ENCODE peak calls at places on chromosomes 1 and 21, in four cellular contexts. J is neural progenitor cell, S is heart left ventricle, Y is left ventricle myocardium inferior. U is an unnamed sample.

GRCh38 chr1:151995774-151996173 is 2.1 kb upstream of the S100A10 start:
- DNase-seq in S (no peak), Y (no peak), J (no peak), U (no peak)

GRCh38 chr21:33884361-33885157 is 31.0 kb downstream of the ATP5PO start:
- DNase-seq in Y (no peak), S (no peak), J (no peak), U (no peak)

GRCh38 chr1:236795757-236796719 is 946 bp downstream of the MTR start:
- DNase-seq in Y (no peak), S (no peak), J (peak), U (no peak)

GRCh38 chr1:167616521-167616920 is 13.5 kb upstream of the RCSD1 start:
- DNase-seq in S (no peak), Y (no peak), J (no peak), U (no peak)

GRCh38 chr1:107935396-107936064 is 29.4 kb downstream of the VAV3 start:
- DNase-seq in J (no peak), S (no peak), Y (no peak), U (no peak)

GRCh38 chr1:36352141-36352909 is 28.9 kb upstream of the EVA1B start:
- DNase-seq in J (no peak), Y (no peak), S (no peak), U (no peak)

GRCh38 chr1:113140588-113141446 is 67.8 kb downstream of the LRIG2 start:
- DNase-seq in Y (peak), S (peak), J (peak), U (peak)

GRCh38 chr1:81113688-81114087 is 687.0 kb upstream of the ADGRL2 start:
- DNase-seq in J (no peak), S (no peak), Y (no peak), U (no peak)

GRCh38 chr1:22418352-22418751 is 33.3 kb upstream of the ZBTB40 start:
- DNase-seq in S (no peak), J (no peak), Y (no peak), U (no peak)

GRCh38 chr1:118122234-118123004 is 62.6 kb downstream of the SPAG17 start:
- DNase-seq in J (no peak), Y (no peak), S (no peak), U (no peak)

GRCh38 chr21:33403128-33403785 is at the start of gene IFNGR2:
- DNase-seq in S (peak), J (peak), Y (peak), U (peak)

GRCh38 chr1:115314111-115314510 is 23.9 kb downstream of the NGF start:
- DNase-seq in J (no peak), S (no peak), Y (no peak), U (no peak)

GRCh38 chr1:2976180-2976562 is 45.1 kb upstream of the ACTRT2 start:
- DNase-seq in Y (no peak), S (no peak), J (no peak), U (no peak)

GRCh38 chr1:37513795-37514349 is 694 bp downstream of the MEAF6 start:
- DNase-seq in S (no peak), Y (no peak), J (peak), U (no peak)

GRCh38 chr1:111140680-111140967 is 601 bp downstream of the CEPT1 start:
- DNase-seq in S (no peak), Y (no peak), J (peak), U (no peak)

GRCh38 chr1:160997323-160998038 is 23.5 kb downstream of the F11R start:
- DNase-seq in S (peak), Y (peak), J (peak), U (peak)

GRCh38 chr1:9086796-9087195 is 17.4 kb upstream of the SLC2A5 start:
- DNase-seq in J (no peak), S (no peak), Y (no peak), U (no peak)

GRCh38 chr1:59186656-59187055 is 110.2 kb upstream of the FGGY start:
- DNase-seq in J (no peak), Y (no peak), S (peak), U (no peak)

GRCh38 chr1:230940848-230941247 is 37.8 kb downstream of the TTC13 start:
- DNase-seq in J (no peak), Y (no peak), S (no peak), U (no peak)

GRCh38 chr1:65247419-65248359 is 61.7 kb upstream of the DNAJC6 start:
- DNase-seq in J (no peak), S (peak), Y (no peak), U (no peak)

GRCh38 chr21:38171723-38172344 is 85.0 kb upstream of the KCNJ15 start:
- DNase-seq in J (peak), S (no peak), Y (no peak), U (no peak)

GRCh38 chr1:9671377-9672140 is 20.0 kb downstream of the PIK3CD start:
- DNase-seq in S (no peak), Y (no peak), J (no peak), U (no peak)

GRCh38 chr1:21175670-21176581 is 771 bp downstream of the EIF4G3 start:
- DNase-seq in S (peak), J (peak), Y (peak), U (peak)

GRCh38 chr1:77382361-77382760 is 100.5 kb downstream of the AK5 start:
- DNase-seq in Y (no peak), J (no peak), S (no peak), U (no peak)

GRCh38 chr1:210600421-210601195 is 271.9 kb downstream of the HHAT start:
- DNase-seq in S (no peak), J (peak), Y (no peak), U (no peak)

GRCh38 chr1:109283748-109284600 is 1.0 kb upstream of the PSRC1 start:
- DNase-seq in J (no peak), S (no peak), Y (no peak), U (no peak)
- H3K27ac ChIP-seq in J (no peak), S (peak), Y (peak), U (peak)

GRCh38 chr1:62530516-62531154 is 66.7 kb upstream of the ANGPTL3 start:
- DNase-seq in J (peak), Y (peak), S (peak), U (peak)
- TF ChIP-seq CTCF in J (peak), Y (peak), S (peak), U (peak)

DNA sequence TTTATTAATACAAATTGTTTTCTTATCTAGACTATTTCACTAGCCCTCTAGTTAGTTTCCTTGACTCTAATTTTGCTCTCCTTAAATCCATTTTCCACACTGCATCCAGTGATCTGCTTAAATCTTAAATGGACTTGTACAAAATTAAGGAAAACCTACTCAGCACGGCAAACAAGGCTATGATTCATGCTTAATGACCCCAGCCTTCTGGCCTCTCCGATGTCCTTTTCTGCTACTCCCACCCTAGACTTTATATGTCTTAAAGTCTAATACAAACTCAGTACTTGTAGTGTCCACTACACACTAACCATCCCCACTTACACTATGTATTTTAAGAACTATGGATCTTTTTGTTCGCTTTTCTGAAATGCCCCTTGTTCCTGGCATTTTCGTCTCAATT is 2.2 kb downstream of the TMED5 start:
- DNase-seq in Y (no peak), S (no peak), J (no peak), U (no peak)
- H3K27ac ChIP-seq in Y (peak), S (no peak), J (no peak), U (no peak)

DNA sequence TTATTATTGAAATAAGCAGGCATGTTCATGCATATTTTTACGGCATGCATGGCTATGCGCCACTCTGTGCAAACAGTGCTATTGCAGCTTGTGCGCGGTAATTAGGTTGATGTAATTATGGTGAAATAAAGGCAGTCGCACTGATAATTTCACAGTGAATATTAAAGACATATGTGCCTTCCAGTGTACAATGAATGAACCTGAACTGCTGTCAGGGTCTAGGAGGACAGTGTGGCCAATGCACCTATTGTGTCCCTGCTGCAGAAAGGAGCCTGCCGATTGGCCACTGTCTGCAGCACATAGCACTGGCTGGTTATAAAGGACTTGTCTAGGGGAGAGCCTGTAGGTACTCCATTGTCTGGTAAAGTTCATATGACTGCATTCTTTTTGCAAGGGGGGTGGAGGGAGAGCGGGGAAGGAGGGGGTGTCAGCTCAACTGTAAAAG is 340.4 kb downstream of the USP25 start:
- DNase-seq in J (no peak), Y (no peak), S (no peak), U (no peak)
- TF ChIP-seq CTCF in J (no peak), Y (no peak), S (no peak), U (no peak)

DNA sequence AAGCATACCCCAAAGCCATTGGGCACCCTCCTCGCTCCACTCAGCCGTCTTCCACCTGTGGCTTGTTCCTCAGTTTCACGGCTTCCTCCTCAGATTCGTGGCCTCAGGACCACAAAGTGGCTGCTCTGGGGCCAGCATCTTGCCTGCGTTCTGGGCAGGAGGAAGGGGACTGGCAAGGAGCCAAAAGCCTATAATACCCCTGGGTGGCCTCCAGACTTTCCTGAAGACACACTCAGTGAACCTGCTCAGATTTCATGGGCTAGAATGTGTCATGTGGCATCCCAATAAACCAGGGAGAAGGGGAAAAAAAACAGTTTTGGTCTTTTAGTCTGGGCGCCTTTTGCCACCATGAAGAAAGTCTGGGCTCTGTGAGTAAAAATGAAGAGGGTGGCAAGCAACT is 62.0 kb downstream of the SDC3 start:
- DNase-seq in J (no peak), S (no peak), Y (no peak), U (no peak)
- H3K27ac ChIP-seq in J (no peak), S (peak), Y (peak), U (peak)

GRCh38 chr1:222657899-222658298 is 40.0 kb downstream of the MIA3 start:
- DNase-seq in J (no peak), Y (no peak), S (no peak), U (no peak)

GRCh38 chr1:222653178-222653827 is 35.4 kb downstream of the MIA3 start:
- DNase-seq in S (no peak), Y (no peak), J (no peak), U (no peak)

GRCh38 chr1:222652676-222653075 is 34.8 kb downstream of the MIA3 start:
- DNase-seq in J (no peak), Y (no peak), S (no peak), U (no peak)

GRCh38 chr1:222654849-222655248 is 37.0 kb downstream of the MIA3 start:
- DNase-seq in Y (no peak), J (no peak), S (no peak), U (no peak)
- TF ChIP-seq CTCF in Y (no peak), J (no peak), S (no peak), U (no peak)

GRCh38 chr21:44713846-44714245 is 2.5 kb upstream of the TSPEAR start:
- DNase-seq in Y (no peak), S (no peak), J (no peak), U (no peak)
- H3K27ac ChIP-seq in Y (no peak), S (no peak), J (no peak), U (no peak)

GRCh38 chr1:63575340-63575826 is 17.8 kb upstream of the PGM1 start:
- DNase-seq in Y (no peak), J (no peak), S (no peak), U (no peak)
- TF ChIP-seq CTCF in Y (peak), J (peak), S (peak), U (peak)

GRCh38 chr1:27885620-27886352 is 13.4 kb downstream of the THEMIS2 start:
- DNase-seq in J (no peak), Y (no peak), S (no peak), U (no peak)

GRCh38 chr1:27882543-27882903 is 10.2 kb downstream of the THEMIS2 start:
- DNase-seq in J (no peak), Y (no peak), S (no peak), U (no peak)

GRCh38 chr1:27883536-27884181 is 11.3 kb downstream of the THEMIS2 start:
- DNase-seq in Y (no peak), J (no peak), S (no peak), U (no peak)

GRCh38 chr1:27885114-27885528 is 12.8 kb downstream of the THEMIS2 start:
- DNase-seq in Y (peak), S (no peak), J (no peak), U (no peak)

DNA sequence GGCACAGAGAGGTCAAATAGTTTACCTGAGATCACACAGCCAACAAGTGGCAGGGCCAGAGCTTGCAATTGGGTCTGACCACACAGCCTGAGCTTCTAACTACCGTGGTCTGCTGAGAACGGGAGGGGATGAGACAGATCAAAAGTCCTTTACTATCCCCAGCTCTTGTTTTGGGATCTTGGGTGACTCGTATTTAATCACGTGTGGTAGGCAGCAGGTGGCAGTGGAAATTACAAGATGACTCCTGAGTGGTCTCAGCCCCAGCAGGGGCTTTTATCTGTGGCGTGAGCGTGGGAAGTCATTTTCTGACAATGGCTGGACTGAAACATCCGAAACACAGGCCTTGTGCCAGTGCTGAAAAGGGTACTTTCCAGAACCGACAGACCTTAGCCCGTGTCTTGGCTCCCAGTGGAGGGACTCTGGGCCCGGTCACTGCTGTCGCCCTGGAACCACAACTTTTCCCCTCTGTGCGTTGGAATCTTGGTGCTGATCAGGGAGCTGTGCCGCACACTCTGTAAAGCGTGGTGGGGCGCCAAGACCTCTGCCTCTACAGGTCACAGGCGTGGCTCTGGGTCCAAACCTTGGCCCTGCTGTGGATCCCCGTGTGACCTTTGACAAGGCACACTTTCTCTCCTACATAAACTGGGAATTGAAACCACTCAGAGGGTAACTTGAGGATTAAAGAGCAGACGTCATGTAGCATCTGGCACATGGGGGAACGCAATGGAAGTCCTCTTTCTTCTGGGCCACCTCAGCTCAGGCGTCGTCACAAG is 12.0 kb downstream of the THEMIS2 start:
- DNase-seq in Y (no peak), S (peak), J (no peak), U (no peak)
- H3K27ac ChIP-seq in Y (peak), S (peak), J (no peak), U (peak)

U was measured in heart right ventricle.